ENCODE peak calls at places on chromosomes 13 and 19, in five cellular contexts. W is PC-9, O is HCT116, T is IMR-90, Y is H9. Q is an unnamed sample.

GRCh38 chr13:99123101-99124045 is 77.3 kb upstream of the UBAC2 start:
- DNase-seq in W (no peak), O (no peak), T (peak; percentile 19), Y (no peak), Q (no peak)

GRCh38 chr13:74040200-74040599 is 94.0 kb downstream of the KLF12 start:
- DNase-seq in W (peak; percentile 8), O (peak; percentile 49), T (peak; percentile 31), Y (peak; percentile 88), Q (peak; percentile 79)

GRCh38 chr13:103031332-103031873 is 34.8 kb downstream of the SLC10A2 start:
- DNase-seq in W (no peak), O (no peak), T (no peak), Y (no peak), Q (peak; percentile 87)

GRCh38 chr13:68047889-68048288 is 817.8 kb upstream of the PCDH9 start:
- DNase-seq in W (peak; percentile 35), O (no peak), T (no peak), Y (no peak), Q (no peak)

GRCh38 chr13:43874512-43875092 is 4.9 kb downstream of the CCDC122 start:
- DNase-seq in W (no peak), O (no peak), T (peak; percentile 54), Y (no peak), Q (peak; percentile 57)

GRCh38 chr19:10228925-10229324 is 2.2 kb downstream of the S1PR2 start:
- DNase-seq in W (no peak), O (no peak), T (peak; percentile 41), Y (peak; percentile 66), Q (peak; percentile 80)

GRCh38 chr19:48874309-48875135 is 2.3 kb downstream of the PPP1R15A start:
- DNase-seq in W (no peak), O (no peak), T (peak; percentile 80), Y (no peak), Q (no peak)

GRCh38 chr13:26914624-26915023 is 154.0 kb upstream of the GPR12 start:
- DNase-seq in W (no peak), O (peak; percentile 6), T (no peak), Y (no peak), Q (no peak)

GRCh38 chr13:27283906-27284523 is 13.4 kb downstream of the RASL11A start:
- DNase-seq in W (peak; percentile 46), O (peak; percentile 15), T (no peak), Y (peak; percentile 19), Q (peak; percentile 53)

GRCh38 chr19:34217952-34218817 is 36.2 kb upstream of the GARRE1 start:
- DNase-seq in W (peak; percentile 77), O (no peak), T (peak; percentile 98), Y (no peak), Q (no peak)

GRCh38 chr13:51730927-51731326 is 73.0 kb downstream of the DHRS12 start:
- DNase-seq in W (no peak), O (no peak), T (no peak), Y (no peak), Q (no peak)

GRCh38 chr13:51728972-51729371 is 75.0 kb downstream of the DHRS12 start:
- DNase-seq in W (no peak), O (no peak), T (peak; percentile 92), Y (no peak), Q (no peak)

GRCh38 chr13:51729853-51730553 is 74.0 kb downstream of the DHRS12 start:
- DNase-seq in W (peak; percentile 49), O (no peak), T (peak; percentile 90), Y (no peak), Q (no peak)

GRCh38 chr13:51733656-51734334 is 70.2 kb downstream of the DHRS12 start:
- DNase-seq in W (no peak), O (no peak), T (peak; percentile 15), Y (no peak), Q (no peak)

DNA sequence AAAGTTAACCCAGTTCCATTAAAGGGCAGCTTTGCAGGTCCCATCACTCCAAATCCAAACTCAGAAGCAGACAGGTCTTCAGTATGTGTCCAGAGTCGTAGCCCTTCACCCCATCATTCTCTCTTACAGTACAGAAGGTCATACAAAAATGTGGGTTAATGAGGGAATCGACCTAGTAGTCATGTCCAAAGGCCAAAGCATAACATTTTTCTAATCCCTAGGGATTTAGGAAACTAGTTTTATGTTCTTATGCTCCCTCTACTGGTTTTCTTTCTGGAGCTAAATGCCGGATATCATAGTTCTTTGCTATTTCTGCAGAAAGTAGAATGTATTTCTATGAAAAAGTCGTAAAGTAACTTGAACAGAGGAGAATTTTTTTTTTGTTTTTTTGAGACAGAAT is 72.2 kb downstream of the DHRS12 start:
- DNase-seq in W (no peak), O (no peak), T (peak; percentile 54), Y (no peak), Q (no peak)
- H3K27ac ChIP-seq in W (no peak overlapping the region), O (no peak overlapping the region), T (no peak overlapping the region), Y (no peak overlapping the region), Q (no peak overlapping the region)

DNA sequence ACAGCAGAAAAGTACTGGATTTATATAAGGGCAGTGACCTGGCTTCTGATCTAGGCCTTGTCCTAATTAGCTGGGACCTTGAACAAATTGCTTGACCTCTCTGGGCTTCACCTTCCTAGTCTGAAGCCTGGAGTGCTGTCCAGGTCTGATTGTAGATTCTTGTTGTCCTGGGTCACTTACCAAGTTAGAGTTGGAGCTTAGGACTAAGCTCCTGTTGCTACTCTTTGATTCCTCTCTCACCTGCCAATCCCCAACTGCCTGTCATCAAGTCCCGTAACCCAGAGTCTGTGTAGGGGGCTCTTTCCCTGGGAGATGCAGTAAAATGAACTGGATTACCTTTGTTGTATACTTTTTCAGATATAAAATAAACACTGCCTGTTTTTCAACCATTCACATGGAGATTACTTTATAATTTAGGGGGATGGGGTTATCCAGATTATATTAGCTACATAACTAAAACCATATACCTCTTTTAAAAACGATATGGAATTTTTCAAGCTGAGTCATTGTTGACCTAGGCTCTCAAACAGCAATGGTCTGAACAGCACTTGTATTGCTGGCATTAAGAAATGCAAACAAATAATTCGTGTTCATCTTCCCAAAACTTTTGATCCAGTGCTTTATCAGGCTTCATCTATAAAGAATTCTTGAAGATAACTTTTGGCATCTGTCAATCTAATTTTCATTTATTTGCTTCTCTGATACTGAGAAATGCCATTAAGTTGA is 5.8 kb downstream of the ARHGAP35 start:
- DNase-seq in W (no peak), O (no peak), T (no peak), Y (no peak), Q (no peak)
- H4K20me1 ChIP-seq in W (peaks cover 36% of the 10 kb centered on the region), O (peaks cover 5% of the 10 kb centered on the region), T (peaks cover 88% of the 10 kb centered on the region), Y (peaks cover 2% of the 10 kb centered on the region), Q (peaks cover 37% of the 10 kb centered on the region)

GRCh38 chr19:40808497-40808896 is 9.5 kb downstream of the EGLN2 start:
- DNase-seq in W (no peak), O (no peak), T (no peak), Y (no peak), Q (no peak)
- H3K27ac ChIP-seq in W (no peak overlapping the region), O (no peak overlapping the region), T (no peak overlapping the region), Y (no peak overlapping the region), Q (no peak overlapping the region)

GRCh38 chr19:16584825-16585801 is 12.9 kb upstream of the SLC35E1 start:
- DNase-seq in W (no peak), O (no peak), T (no peak), Y (no peak), Q (peak; percentile 41)
- H4K20me1 ChIP-seq in W (peaks cover 91% of the 10 kb centered on the region), O (no peaks in the 10 kb centered on the region), T (peaks cover 97% of the 10 kb centered on the region), Y (no peaks in the 10 kb centered on the region), Q (peaks cover 5% of the 10 kb centered on the region)

DNA sequence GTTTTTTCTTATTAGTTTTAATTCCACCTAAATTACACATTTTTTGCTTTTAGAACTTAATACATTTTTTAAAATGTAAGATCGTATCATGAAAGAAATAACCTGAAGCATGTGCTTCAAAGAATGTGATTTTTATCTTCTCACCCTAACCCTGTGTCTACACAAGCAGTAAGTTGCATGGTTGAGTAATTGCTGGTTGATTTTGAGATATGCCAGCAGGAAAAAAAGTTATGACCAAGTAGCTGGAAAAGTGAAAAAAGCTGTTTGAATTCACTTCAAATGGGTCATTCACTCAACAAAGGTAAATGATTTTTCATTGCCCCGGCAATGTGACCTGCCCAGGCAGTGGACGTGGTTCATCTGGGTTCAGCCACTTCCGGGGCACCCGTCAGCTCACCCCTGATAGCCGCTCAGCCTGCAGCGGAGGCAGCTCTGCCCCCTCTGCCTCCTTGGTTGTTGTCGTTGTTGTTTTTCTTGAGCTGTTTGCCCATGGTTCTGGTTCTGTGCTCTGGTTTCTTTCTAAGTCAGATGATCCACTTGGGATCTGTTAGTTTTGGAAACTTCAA is 18.4 kb downstream of the TNFRSF19 start:
- DNase-seq in W (no peak), O (no peak), T (no peak), Y (no peak), Q (no peak)
- H3K27ac ChIP-seq in W (no peak overlapping the region), O (no peak overlapping the region), T (no peak overlapping the region), Y (no peak overlapping the region), Q (no peak overlapping the region)

GRCh38 chr13:29803221-29803620 is 47.2 kb downstream of the UBL3 start:
- DNase-seq in W (no peak), O (no peak), T (no peak), Y (no peak), Q (no peak)
- H4K20me1 ChIP-seq in W (no peaks in the 10 kb centered on the region), O (no peaks in the 10 kb centered on the region), T (peaks cover 35% of the 10 kb centered on the region), Y (no peaks in the 10 kb centered on the region), Q (peaks cover 13% of the 10 kb centered on the region)

DNA sequence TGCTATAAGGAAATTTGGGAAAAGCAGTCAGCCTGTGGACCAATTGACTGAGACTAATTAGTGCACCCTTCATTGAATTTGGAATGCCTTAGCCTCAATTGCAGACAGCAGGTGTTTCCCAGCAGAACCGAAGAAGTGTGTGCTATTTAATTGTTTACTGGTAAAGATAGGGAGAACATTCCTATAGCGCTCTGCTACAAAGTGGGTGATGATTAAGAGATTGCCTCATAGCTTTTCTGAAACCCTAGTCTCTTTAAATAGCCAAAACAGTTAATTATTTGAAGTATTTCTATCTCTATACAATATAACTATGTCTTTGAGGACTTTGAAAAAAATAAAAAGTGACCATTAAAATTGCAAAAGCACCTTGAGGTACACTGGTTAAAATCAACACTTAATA is 1884.3 kb upstream of the PCDH20 start:
- DNase-seq in W (no peak), O (no peak), T (peak; percentile 49), Y (no peak), Q (no peak)
- H3K27ac ChIP-seq in W (no peak overlapping the region), O (no peak overlapping the region), T (no peak overlapping the region), Y (no peak overlapping the region), Q (no peak overlapping the region)